ENCODE peak calls at places on chromosomes 12 and 14, in four cellular contexts. J is stimulated activated CD8-positive, alpha-beta memory T cell treated with anti-CD3 and anti-CD28 coated beads, Interleukin-4, amount 100 ng/mL, for 1 hour; Q is NCI-H1694 treated with DMSO at 0.1 percent for 48 hours; O is B cell. T is an unnamed sample.
A peak's percentile ranks its signal among the peaks of the same experiment; 100 is the strongest.

GRCh38 chr14:75725481-75725880 is 64.4 kb downstream of the TTLL5 start:
- DNase-seq in J (no peak), Q (no peak), O (no peak), T (no peak)

GRCh38 chr12:75754698-75755097 is 243.3 kb upstream of the KRR1 start:
- DNase-seq in J (no peak), Q (no peak), O (no peak), T (no peak)

GRCh38 chr12:130070017-130070653 is 92.1 kb upstream of the FZD10 start:
- DNase-seq in J (no peak), Q (no peak), O (no peak), T (no peak)

GRCh38 chr12:6956332-6956727 is 5.2 kb downstream of the PTPN6 start:
- DNase-seq in J (no peak), Q (no peak), O (peak; percentile 39), T (no peak)

GRCh38 chr12:99131761-99132199 is 486.7 kb downstream of the APAF1 start:
- DNase-seq in J (no peak), Q (no peak), O (no peak), T (no peak)

GRCh38 chr14:63134801-63135200 is 69.4 kb upstream of the RHOJ start:
- DNase-seq in J (no peak), Q (peak; percentile 16), O (no peak), T (no peak)

GRCh38 chr12:68410018-68410650 is 78.0 kb upstream of the MDM1 start:
- DNase-seq in J (no peak), Q (no peak), O (no peak), T (no peak)

GRCh38 chr12:93777249-93777648 is 100.1 kb downstream of the CRADD start:
- DNase-seq in J (no peak), Q (no peak), O (no peak), T (no peak)

GRCh38 chr12:52776435-52776834 is 710 bp downstream of the KRT76 start:
- DNase-seq in J (no peak), Q (no peak), O (no peak), T (no peak)

GRCh38 chr12:84136862-84137367 is 775.7 kb downstream of the SLC6A15 start:
- DNase-seq in J (no peak), Q (no peak), O (no peak), T (no peak)

GRCh38 chr12:7709969-7710368 is 1.3 kb upstream of the DPPA3 start:
- DNase-seq in J (no peak), Q (no peak), O (no peak), T (no peak)

GRCh38 chr12:50603817-50604639 is 99.2 kb downstream of the DIP2B start:
- DNase-seq in J (no peak), Q (no peak), O (no peak), T (no peak)

GRCh38 chr14:72104011-72104613 is 171.9 kb downstream of the RGS6 start:
- DNase-seq in J (no peak), Q (peak; percentile 20), O (no peak), T (no peak)

GRCh38 chr14:90062852-90063539 is 1.2 kb downstream of the KCNK13 start:
- DNase-seq in J (no peak), Q (no peak), O (no peak), T (no peak)

GRCh38 chr12:93790472-93791152 is 113.4 kb downstream of the CRADD start:
- DNase-seq in J (no peak), Q (no peak), O (no peak), T (no peak)

GRCh38 chr14:77439861-77440260 is 16.5 kb upstream of the NOXRED1 start:
- DNase-seq in J (no peak), Q (no peak), O (no peak), T (no peak)

GRCh38 chr12:56836317-56836716 is 73.2 kb downstream of the HSD17B6 start:
- DNase-seq in J (no peak), Q (no peak), O (no peak), T (no peak)

GRCh38 chr14:102187583-102188001 is 47.9 kb downstream of the WDR20 start:
- DNase-seq in J (no peak), Q (no peak), O (no peak), T (no peak)

GRCh38 chr12:112340235-112340634 is 42.0 kb downstream of the HECTD4 start:
- DNase-seq in J (no peak), Q (peak; percentile 12), O (no peak), T (no peak)

GRCh38 chr12:45017916-45018315 is 33.0 kb downstream of the DBX2 start:
- DNase-seq in J (no peak), Q (no peak), O (no peak), T (no peak)

GRCh38 chr12:105357162-105357691 is 26.7 kb downstream of the C12orf75 start:
- DNase-seq in J (no peak), Q (no peak), O (no peak), T (no peak)

GRCh38 chr12:64392221-64392620 is 1.7 kb upstream of the C12orf56 start:
- DNase-seq in J (no peak), Q (no peak), O (no peak), T (no peak)

GRCh38 chr12:107843351-107844311 is 69.1 kb downstream of the ASCL4 start:
- DNase-seq in J (no peak), Q (no peak), O (no peak), T (no peak)

T was measured in cerebellar nuclear complex.